ENCODE peak calls at places on chromosome 1, in nine cellular contexts. One of them, this sample, is unnamed.

GRCh38 chr1:116915182-116915611 is 5.5 kb downstream of the PTGFRN start:
- DNase-seq in AG04449: no peak
- DNase-seq in stimulated activated CD8-positive, alpha-beta memory T cell treated with anti-CD3 and anti-CD28 coated beads, Interleukin-7, amount 100 ng/mL, for 1 hour: no peak
- DNase-seq in hippocampal formation: no peak
- DNase-seq in activated T-cell treated with anti-CD3 and anti-CD28 coated beads for 1 hour: no peak
- DNase-seq in substantia nigra: no peak
- DNase-seq in EL: no peak
- DNase-seq in iPS-NIHi11: no peak
- DNase-seq in NCI-H526: no peak
- DNase-seq in this sample: no peak

GRCh38 chr1:31655104-31655503 is 10.4 kb upstream of the PEF1 start:
- DNase-seq in AG04449: no peak
- DNase-seq in stimulated activated CD8-positive, alpha-beta memory T cell treated with anti-CD3 and anti-CD28 coated beads, Interleukin-7, amount 100 ng/mL, for 1 hour: no peak
- DNase-seq in hippocampal formation: no peak
- DNase-seq in activated T-cell treated with anti-CD3 and anti-CD28 coated beads for 1 hour: no peak
- DNase-seq in substantia nigra: no peak
- DNase-seq in EL: no peak
- DNase-seq in iPS-NIHi11: no peak
- DNase-seq in NCI-H526: no peak
- DNase-seq in this sample: no peak

GRCh38 chr1:59574085-59574484 is 240.7 kb upstream of the HOOK1 start:
- DNase-seq in AG04449: no peak
- DNase-seq in stimulated activated CD8-positive, alpha-beta memory T cell treated with anti-CD3 and anti-CD28 coated beads, Interleukin-7, amount 100 ng/mL, for 1 hour: no peak
- DNase-seq in hippocampal formation: no peak
- DNase-seq in activated T-cell treated with anti-CD3 and anti-CD28 coated beads for 1 hour: no peak
- DNase-seq in substantia nigra: no peak
- DNase-seq in EL: peak; percentile 87
- DNase-seq in iPS-NIHi11: no peak
- DNase-seq in NCI-H526: no peak
- DNase-seq in this sample: no peak

GRCh38 chr1:218339267-218339831 is 5.8 kb upstream of the TGFB2 start:
- DNase-seq in AG04449: no peak
- DNase-seq in stimulated activated CD8-positive, alpha-beta memory T cell treated with anti-CD3 and anti-CD28 coated beads, Interleukin-7, amount 100 ng/mL, for 1 hour: no peak
- DNase-seq in hippocampal formation: peak; percentile 66
- DNase-seq in activated T-cell treated with anti-CD3 and anti-CD28 coated beads for 1 hour: no peak
- DNase-seq in substantia nigra: no peak
- DNase-seq in EL: peak; percentile 50
- DNase-seq in iPS-NIHi11: no peak
- DNase-seq in NCI-H526: no peak
- DNase-seq in this sample: no peak

GRCh38 chr1:150018165-150018564 is 7.6 kb upstream of the OTUD7B start:
- DNase-seq in AG04449: no peak
- DNase-seq in stimulated activated CD8-positive, alpha-beta memory T cell treated with anti-CD3 and anti-CD28 coated beads, Interleukin-7, amount 100 ng/mL, for 1 hour: no peak
- DNase-seq in hippocampal formation: no peak
- DNase-seq in activated T-cell treated with anti-CD3 and anti-CD28 coated beads for 1 hour: no peak
- DNase-seq in substantia nigra: no peak
- DNase-seq in EL: no peak
- DNase-seq in iPS-NIHi11: no peak
- DNase-seq in NCI-H526: no peak
- DNase-seq in this sample: no peak

GRCh38 chr1:173527151-173527826 is 50.2 kb downstream of the PRDX6 start:
- DNase-seq in AG04449: no peak
- DNase-seq in stimulated activated CD8-positive, alpha-beta memory T cell treated with anti-CD3 and anti-CD28 coated beads, Interleukin-7, amount 100 ng/mL, for 1 hour: no peak
- DNase-seq in hippocampal formation: no peak
- DNase-seq in activated T-cell treated with anti-CD3 and anti-CD28 coated beads for 1 hour: no peak
- DNase-seq in substantia nigra: no peak
- DNase-seq in EL: peak; percentile 12
- DNase-seq in iPS-NIHi11: no peak
- DNase-seq in NCI-H526: no peak
- DNase-seq in this sample: no peak

GRCh38 chr1:22142315-22143064 is 407 bp downstream of the WNT4 start:
- DNase-seq in AG04449: no peak
- DNase-seq in stimulated activated CD8-positive, alpha-beta memory T cell treated with anti-CD3 and anti-CD28 coated beads, Interleukin-7, amount 100 ng/mL, for 1 hour: no peak
- DNase-seq in hippocampal formation: no peak
- DNase-seq in activated T-cell treated with anti-CD3 and anti-CD28 coated beads for 1 hour: no peak
- DNase-seq in substantia nigra: no peak
- DNase-seq in EL: peak; percentile 31
- DNase-seq in iPS-NIHi11: peak; percentile 72
- DNase-seq in NCI-H526: no peak
- DNase-seq in this sample: peak; percentile 39

GRCh38 chr1:228830954-228831481 is 95.7 kb downstream of the RHOU start:
- DNase-seq in AG04449: peak; percentile 21
- DNase-seq in stimulated activated CD8-positive, alpha-beta memory T cell treated with anti-CD3 and anti-CD28 coated beads, Interleukin-7, amount 100 ng/mL, for 1 hour: no peak
- DNase-seq in hippocampal formation: no peak
- DNase-seq in activated T-cell treated with anti-CD3 and anti-CD28 coated beads for 1 hour: no peak
- DNase-seq in substantia nigra: no peak
- DNase-seq in EL: peak; percentile 58
- DNase-seq in iPS-NIHi11: no peak
- DNase-seq in NCI-H526: no peak
- DNase-seq in this sample: no peak

This sample was measured in hepatic stellate cell.